ENCODE peak calls at places on chromosomes 2 and 18, in seven cellular contexts. V is HCT116, F is PC-3, S is GM23248, K is GM23338, I is neural progenitor cell, N is hepatocyte. E is an unnamed sample.

GRCh38 chr18:66951750-66952149 is 347.9 kb upstream of the CDH19 start:
- DNase-seq in V (no peak), I (no peak), N (no peak), K (no peak), F (no peak), S (no peak), E (no peak)

GRCh38 chr2:46296216-46296839 is 879 bp upstream of the EPAS1 start:
- DNase-seq in F (peak), I (peak), V (no peak), K (peak), S (no peak), N (no peak), E (no peak)

GRCh38 chr2:167955264-167955906 is 292.0 kb downstream of the STK39 start:
- DNase-seq in F (no peak), V (no peak), N (no peak), S (no peak), I (no peak), K (no peak), E (no peak)

GRCh38 chr2:235394278-235394828 is 99.5 kb upstream of the AGAP1 start:
- DNase-seq in I (no peak), N (peak), F (peak), K (no peak), V (peak), S (peak), E (no peak)

GRCh38 chr2:190441564-190441963 is 33.4 kb downstream of the MFSD6 start:
- DNase-seq in S (no peak), F (no peak), V (no peak), K (no peak), I (no peak), N (no peak), E (no peak)

GRCh38 chr18:76490701-76491171 is 4.3 kb downstream of the ZNF516 start:
- DNase-seq in N (peak), S (peak), F (no peak), I (peak), K (peak), V (no peak), E (no peak)

GRCh38 chr2:70898363-70899240 is 37.1 kb upstream of the ATP6V1B1 start:
- DNase-seq in F (no peak), N (no peak), V (no peak), K (peak), S (no peak), I (no peak), E (no peak)

GRCh38 chr2:157899125-157899839 is 23.2 kb upstream of the ACVR1 start:
- DNase-seq in I (no peak), N (no peak), V (no peak), F (no peak), K (no peak), S (no peak), E (no peak)

GRCh38 chr18:55790296-55790695 is 202.3 kb upstream of the TCF4 start:
- DNase-seq in V (no peak), S (peak), I (no peak), F (peak), N (peak), K (no peak), E (no peak)

GRCh38 chr2:52416340-52416739 is 1351.3 kb upstream of the CHAC2 start:
- DNase-seq in V (peak), N (peak), I (peak), S (no peak), F (peak), K (peak), E (peak)

GRCh38 chr2:10989782-10990181 is 78.0 kb downstream of the KCNF1 start:
- DNase-seq in K (no peak), S (no peak), I (no peak), F (no peak), N (no peak), V (no peak), E (no peak)

GRCh38 chr2:55620123-55620779 is 2.8 kb upstream of the PPP4R3B start:
- DNase-seq in S (peak), F (peak), I (peak), V (no peak), K (peak), N (no peak), E (peak)

DNA sequence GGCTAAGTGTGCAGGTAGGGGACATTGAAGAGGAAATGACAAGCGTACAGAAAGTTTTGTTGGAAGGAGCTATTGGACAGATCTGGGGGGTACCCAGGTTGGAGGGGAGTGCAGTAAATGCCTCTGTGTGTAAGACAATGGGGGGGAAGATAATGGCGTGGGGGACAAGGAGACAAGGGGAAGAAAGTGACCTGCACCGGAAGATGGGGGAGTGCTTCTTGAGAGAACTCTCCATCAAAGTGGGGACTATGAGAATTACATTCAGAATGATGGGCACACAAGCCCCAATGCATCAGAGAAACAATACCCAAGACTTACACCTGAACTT is 189.9 kb downstream of the ALPK2 start:
- DNase-seq in I (no peak), V (no peak), N (no peak), F (no peak), K (no peak), S (peak), E (no peak)
- TF ChIP-seq EZH2phosphoT487 in I (no peak), V (no peak), N (no peak), F (no peak), K (no peak), S (no peak), E (no peak)

GRCh38 chr2:239081046-239081445 is 233.2 kb downstream of the TWIST2 start:
- DNase-seq in K (no peak), S (no peak), I (no peak), V (no peak), F (no peak), N (no peak), E (no peak)
- H3K27ac ChIP-seq in K (no peak), S (no peak), I (no peak), V (no peak), F (no peak), N (no peak), E (no peak)

DNA sequence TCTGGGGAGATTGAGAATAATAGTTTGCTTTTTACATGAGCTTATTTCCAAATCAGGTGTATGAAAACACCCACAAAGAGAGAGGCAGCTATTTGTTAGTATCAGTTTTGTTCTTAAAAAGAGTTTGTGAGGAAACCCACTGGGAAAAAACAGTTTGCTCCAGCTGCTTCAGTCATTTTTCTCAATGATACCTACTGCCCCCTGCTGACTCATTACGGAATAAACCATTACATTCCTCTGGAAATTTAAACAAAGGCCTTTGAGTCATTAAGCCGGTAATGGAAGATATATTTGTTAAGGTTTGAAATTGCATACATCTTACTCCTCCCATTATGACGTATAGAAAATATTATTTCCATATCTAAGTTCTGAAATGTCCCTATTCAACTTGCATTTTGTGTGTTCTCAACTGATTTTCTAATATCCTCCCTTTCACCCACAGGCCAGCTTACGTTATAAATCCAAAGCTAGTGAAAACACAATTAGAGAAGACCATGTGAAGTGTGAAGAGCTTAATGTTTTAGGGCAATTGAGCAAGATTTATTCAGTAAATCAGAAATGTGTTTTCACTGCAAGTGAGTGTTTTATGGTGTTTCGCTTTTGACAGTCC is 761.6 kb downstream of the DSC3 start:
- DNase-seq in S (peak), V (peak), K (peak), F (peak), N (peak), I (peak), E (peak)
- TF ChIP-seq EZH2phosphoT487 in S (no peak), V (no peak), K (no peak), F (no peak), N (no peak), I (no peak), E (no peak)

GRCh38 chr18:74316257-74317180 is 880 bp downstream of the C18orf63 start:
- DNase-seq in F (peak), I (no peak), S (peak), K (peak), N (no peak), V (no peak), E (no peak)
- H3K27ac ChIP-seq in F (peak), I (no peak), S (peak), K (no peak), N (no peak), V (no peak), E (no peak)

GRCh38 chr18:46402396-46402795 is 254.6 kb downstream of the LOXHD1 start:
- DNase-seq in N (no peak), I (no peak), S (peak), K (no peak), F (no peak), V (no peak), E (no peak)
- TF ChIP-seq EZH2phosphoT487 in N (no peak), I (no peak), S (no peak), K (no peak), F (no peak), V (no peak), E (no peak)

DNA sequence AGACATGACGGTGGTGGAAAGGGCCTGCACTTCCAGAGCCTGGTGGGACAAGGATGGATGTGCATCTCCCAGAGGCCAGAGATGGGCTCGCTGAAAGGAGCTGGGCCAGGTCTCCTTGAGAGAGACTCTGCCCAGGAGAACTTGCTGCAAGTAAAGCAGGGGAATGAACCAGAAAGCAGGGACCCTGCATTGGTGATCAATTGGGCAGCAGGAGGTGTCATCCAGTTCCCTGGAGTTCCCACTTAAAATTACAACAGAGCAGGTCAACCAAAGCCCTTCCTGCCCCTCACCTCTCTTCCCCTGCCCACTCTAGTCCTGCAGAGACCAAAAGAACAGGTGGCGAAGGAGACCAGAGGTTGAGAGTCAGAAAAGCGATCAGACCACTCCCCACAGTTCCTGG is 69.7 kb upstream of the CAB39 start:
- DNase-seq in K (no peak), I (no peak), S (no peak), N (no peak), V (no peak), F (no peak), E (no peak)
- H3K27ac ChIP-seq in K (no peak), I (no peak), S (no peak), N (no peak), V (no peak), F (no peak), E (no peak)

GRCh38 chr2:206989306-206989705 is 50.0 kb downstream of the CPO start:
- DNase-seq in F (peak), V (peak), S (peak), K (peak), N (peak), I (peak), E (peak)
- TF ChIP-seq EZH2phosphoT487 in F (no peak), V (no peak), S (no peak), K (no peak), N (no peak), I (no peak), E (no peak)

DNA sequence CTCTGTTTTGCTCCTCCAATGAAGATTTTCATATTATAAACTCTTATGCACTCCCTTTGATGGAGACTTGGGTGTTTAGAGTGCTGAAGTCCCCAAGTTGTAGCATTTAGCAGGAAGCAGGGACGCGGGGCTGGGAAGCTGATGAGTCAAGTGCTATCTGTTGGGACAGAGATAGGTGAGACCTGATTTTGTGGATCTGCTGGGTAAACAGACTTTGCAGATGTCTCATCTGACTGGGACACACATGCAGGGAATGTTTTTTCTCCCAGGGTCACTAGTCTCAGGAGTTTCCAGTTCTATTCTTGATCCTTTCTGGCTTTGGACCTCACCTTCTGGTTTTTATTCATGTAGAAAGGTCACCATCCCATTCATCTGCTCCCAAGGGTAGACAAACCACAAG is 79.7 kb upstream of the ACAA2 start:
- DNase-seq in N (no peak), K (no peak), S (no peak), I (no peak), V (no peak), F (peak), E (no peak)
- H3K27ac ChIP-seq in N (no peak), K (no peak), S (no peak), I (no peak), V (peak), F (peak), E (no peak)

GRCh38 chr2:26786207-26787023 is 559 bp downstream of the CENPA start:
- DNase-seq in I (no peak), F (peak), S (peak), K (no peak), N (no peak), V (no peak), E (peak)
- TF ChIP-seq EZH2phosphoT487 in I (no peak), F (no peak), S (no peak), K (no peak), N (no peak), V (no peak), E (no peak)